ENCODE peak calls at places on chromosome 17, in four cellular contexts. N is heart right ventricle, C is prostate gland, V is AG09309. Q is an unnamed sample.

GRCh38 chr17:72024457-72024856 is 96.4 kb upstream of the SOX9 start:
- DNase-seq in N (no peak), C (no peak), V (no peak), Q (no peak)

GRCh38 chr17:57521606-57522435 is 223.3 kb downstream of the CCDC182 start:
- DNase-seq in N (no peak), C (no peak), V (no peak), Q (no peak)

GRCh38 chr17:47776330-47777197 is 43.5 kb downstream of the TBX21 start:
- DNase-seq in N (no peak), C (no peak), V (no peak), Q (peak; percentile 15)

GRCh38 chr17:42122371-42123303 is at the start of gene HSPB9:
- DNase-seq in N (no peak), C (peak; percentile 73), V (no peak), Q (no peak)

GRCh38 chr17:83154311-83155127 is 75.1 kb downstream of the METRNL start:
- DNase-seq in N (no peak), C (no peak), V (no peak), Q (no peak)

GRCh38 chr17:8420041-8420934 is 15.4 kb upstream of the NDEL1 start:
- DNase-seq in N (peak; percentile 82), C (no peak), V (peak; percentile 17), Q (no peak)

GRCh38 chr17:82781894-82782274 is 30.0 kb downstream of the TBCD start:
- DNase-seq in N (peak; percentile 79), C (peak; percentile 86), V (peak; percentile 29), Q (peak; percentile 69)

GRCh38 chr17:17682293-17682736 is 1.1 kb downstream of the RAI1 start:
- DNase-seq in N (peak; percentile 33), C (peak; percentile 40), V (no peak), Q (no peak)

GRCh38 chr17:78374189-78374588 is 4.3 kb upstream of the PGS1 start:
- DNase-seq in N (no peak), C (no peak), V (no peak), Q (no peak)

GRCh38 chr17:75996665-75997590 is 3.7 kb upstream of the CDK3 start:
- DNase-seq in N (peak; percentile 31), C (no peak), V (no peak), Q (no peak)

GRCh38 chr17:78450696-78451344 is 72.4 kb downstream of the PGS1 start:
- DNase-seq in N (no peak), C (no peak), V (no peak), Q (no peak)

GRCh38 chr17:44221072-44221861 is 1.8 kb upstream of the UBTF start:
- DNase-seq in N (peak; percentile 86), C (peak; percentile 67), V (no peak), Q (no peak)

GRCh38 chr17:2393184-2393953 is 7.5 kb downstream of the MNT start:
- DNase-seq in N (peak; percentile 87), C (peak; percentile 87), V (peak; percentile 18), Q (peak; percentile 83)

Q was measured in activated CD4-positive, CD25-positive, alpha-beta regulatory T cell treated with anti-CD3 and anti-CD28 coated beads, Interleukin-2, amount 50 U/mL, for 16 hours.